ENCODE peak calls at places on chromosomes 5 and 9, in ten cellular contexts. N is suprapubic skin; I is H7; G is SHP77; P is stimulated activated CD4-positive, alpha-beta T cell treated with anti-CD3 and anti-CD28 coated beads, TNF-alpha, amount 100 ng/mL, for 4 hours; T is neural crest cell; Z is AML-193; L is esophagus squamous epithelium; S is ELR; E is NCI-H1092. H is an unnamed sample.

GRCh38 chr9:129491486-129491855 is 129.4 kb downstream of the C9orf50 start:
- DNase-seq in N (no peak), I (no peak), G (no peak), P (no peak), T (no peak), Z (peak), L (no peak), S (no peak), E (no peak), H (no peak)

GRCh38 chr9:109914280-109915027 is 134.5 kb downstream of the PALM2AKAP2 start:
- DNase-seq in N (no peak), I (no peak), G (no peak), P (no peak), T (no peak), Z (no peak), L (no peak), S (peak), E (no peak), H (no peak)

GRCh38 chr5:180020176-180020575 is 51.4 kb downstream of the RNF130 start:
- DNase-seq in N (no peak), I (no peak), G (no peak), P (no peak), T (no peak), Z (no peak), L (no peak), S (no peak), E (no peak), H (no peak)

GRCh38 chr5:115932991-115933390 is 29.3 kb upstream of the LVRN start:
- DNase-seq in N (no peak), I (no peak), G (no peak), P (no peak), T (no peak), Z (no peak), L (no peak), S (peak), E (no peak), H (no peak)

GRCh38 chr5:55172051-55172899 is 702 bp downstream of the CDC20B start:
- DNase-seq in N (no peak), I (peak), G (peak), P (peak), T (peak), Z (peak), L (peak), S (peak), E (peak), H (peak)

GRCh38 chr5:167555771-167556170 is 735.7 kb upstream of the WWC1 start:
- DNase-seq in N (no peak), I (no peak), G (no peak), P (no peak), T (no peak), Z (no peak), L (no peak), S (no peak), E (no peak), H (no peak)

GRCh38 chr9:126327016-126327749 is 554 bp downstream of the MVB12B start:
- DNase-seq in N (peak), I (peak), G (no peak), P (peak), T (no peak), Z (no peak), L (no peak), S (no peak), E (no peak), H (peak)

GRCh38 chr9:73805853-73806458 is 654.3 kb downstream of the ANXA1 start:
- DNase-seq in N (no peak), I (no peak), G (no peak), P (no peak), T (no peak), Z (no peak), L (no peak), S (no peak), E (no peak), H (no peak)

GRCh38 chr5:139354186-139354585 is 12.5 kb downstream of the PAIP2 start:
- DNase-seq in N (no peak), I (no peak), G (no peak), P (no peak), T (no peak), Z (no peak), L (no peak), S (no peak), E (no peak), H (no peak)

GRCh38 chr9:121285835-121286687 is 18.1 kb downstream of the GSN start:
- DNase-seq in N (peak), I (peak), G (no peak), P (no peak), T (no peak), Z (peak), L (no peak), S (peak), E (no peak), H (peak)

GRCh38 chr5:154653764-154654483 is 101.3 kb upstream of the LARP1 start:
- DNase-seq in N (no peak), I (peak), G (no peak), P (no peak), T (no peak), Z (no peak), L (no peak), S (no peak), E (no peak), H (no peak)

GRCh38 chr5:37724395-37725125 is 115.3 kb downstream of the GDNF start:
- DNase-seq in N (no peak), I (no peak), G (no peak), P (no peak), T (no peak), Z (no peak), L (no peak), S (peak), E (no peak), H (no peak)

GRCh38 chr5:150513375-150514309 is 5.7 kb downstream of the NDST1 start:
- DNase-seq in N (no peak), I (no peak), G (no peak), P (no peak), T (peak), Z (no peak), L (no peak), S (peak), E (no peak), H (no peak)

H was measured in H9.